ENCODE peak calls at places on chromosome 4, in ten cellular contexts. B, Z, A, Y, C, S, K, L, X and F are unnamed samples.

GRCh38 chr4:88054229-88054628 is 46.8 kb downstream of the PKD2 start:
- DNase-seq in K (no peak), Y (no peak), L (no peak), Z (no peak), B (no peak), A (no peak), C (no peak), S (peak; percentile 74), X (no peak), F (no peak)

GRCh38 chr4:105060628-105061027 is 86.0 kb upstream of the TET2 start:
- DNase-seq in Y (no peak), Z (no peak), A (no peak), C (no peak), L (no peak), X (no peak), K (no peak), S (peak; percentile 32), B (no peak), F (no peak)

GRCh38 chr4:103786014-103786413 is 66.2 kb upstream of the TACR3 start:
- DNase-seq in X (no peak), A (peak; percentile 46), S (peak; percentile 57), Z (peak; percentile 10), B (no peak), L (no peak), C (no peak), K (no peak), Y (peak; percentile 36), F (no peak)

GRCh38 chr4:7461171-7461570 is 26.4 kb upstream of the PSAPL1 start:
- DNase-seq in L (no peak), A (peak; percentile 47), B (no peak), C (no peak), Z (peak; percentile 89), S (no peak), Y (no peak), K (no peak), X (no peak), F (no peak)

GRCh38 chr4:12712648-12713339 is 771.3 kb downstream of the RAB28 start:
- DNase-seq in L (no peak), B (no peak), X (no peak), Z (no peak), K (no peak), C (no peak), A (no peak), S (no peak), Y (no peak), F (no peak)

GRCh38 chr4:125719987-125720386 is 405.2 kb downstream of the FAT4 start:
- DNase-seq in Y (no peak), X (no peak), A (no peak), L (no peak), B (no peak), S (no peak), Z (no peak), K (no peak), C (no peak), F (no peak)

GRCh38 chr4:104395219-104395618 is 99.5 kb downstream of the CXXC4 start:
- DNase-seq in Y (peak; percentile 75), C (no peak), X (no peak), K (no peak), S (peak; percentile 42), A (no peak), B (no peak), Z (no peak), L (no peak), F (no peak)

GRCh38 chr4:189071241-189071640 is 869.4 kb upstream of the FRG1 start:
- DNase-seq in B (no peak), X (no peak), K (no peak), Z (no peak), Y (no peak), S (no peak), A (no peak), L (no peak), C (no peak), F (no peak)

GRCh38 chr4:137307806-137308205 is 224.5 kb downstream of the PCDH18 start:
- DNase-seq in L (no peak), Z (no peak), C (no peak), A (no peak), K (no peak), X (no peak), S (peak; percentile 88), Y (no peak), B (no peak), F (no peak)

GRCh38 chr4:159018062-159018629 is 84.7 kb upstream of the RAPGEF2 start:
- DNase-seq in C (no peak), S (peak; percentile 47), Z (no peak), L (no peak), A (no peak), X (no peak), K (no peak), B (no peak), Y (no peak), F (no peak)

GRCh38 chr4:108846568-108846967 is 83.7 kb upstream of the ETNPPL start:
- DNase-seq in X (no peak), K (no peak), Z (no peak), B (no peak), C (no peak), Y (no peak), L (no peak), S (peak; percentile 35), A (no peak), F (no peak)

GRCh38 chr4:39470402-39470801 is 11.5 kb downstream of the LIAS start:
- DNase-seq in A (no peak), X (no peak), B (no peak), L (no peak), Y (no peak), K (no peak), C (no peak), Z (no peak), S (no peak), F (no peak)

GRCh38 chr4:17535906-17536305 is 20.9 kb downstream of the CLRN2 start:
- DNase-seq in Y (no peak), C (no peak), Z (no peak), X (no peak), A (no peak), L (no peak), K (no peak), B (no peak), S (peak; percentile 22), F (no peak)

GRCh38 chr4:15690020-15690809 is 8.6 kb downstream of the FAM200B start:
- DNase-seq in S (peak; percentile 81), Y (no peak), B (no peak), L (no peak), K (no peak), X (no peak), C (no peak), Z (peak; percentile 38), A (no peak), F (no peak)

GRCh38 chr4:145939856-145940255 is 1.2 kb upstream of the ZNF827 start:
- DNase-seq in Y (no peak), L (no peak), C (no peak), B (no peak), K (no peak), X (no peak), S (peak; percentile 42), A (no peak), Z (no peak), F (no peak)